ENCODE peak calls at places on chromosomes 6 and 20, in six cellular contexts. One of them, this sample, is unnamed.

GRCh38 chr6:3510617-3511016 is 53.8 kb upstream of the SLC22A23 start:
- DNase-seq in EL: no peak
- DNase-seq in astrocyte of the spinal cord: no peak
- DNase-seq in NCI-H1436 treated with DMSO at 0.1 percent for 48 hours: no peak
- DNase-seq in activated naive CD4-positive, alpha-beta T cell: no peak
- DNase-seq in frontal cortex: no peak
- DNase-seq in this sample: no peak

GRCh38 chr20:40717343-40717865 is 28.4 kb upstream of the MAFB start:
- DNase-seq in EL: no peak
- DNase-seq in activated naive CD4-positive, alpha-beta T cell: no peak
- DNase-seq in astrocyte of the spinal cord: no peak
- DNase-seq in frontal cortex: no peak
- DNase-seq in NCI-H1436 treated with DMSO at 0.1 percent for 48 hours: no peak
- DNase-seq in this sample: no peak

GRCh38 chr20:20743511-20744169 is 31.2 kb upstream of the RALGAPA2 start:
- DNase-seq in EL: no peak
- DNase-seq in activated naive CD4-positive, alpha-beta T cell: no peak
- DNase-seq in NCI-H1436 treated with DMSO at 0.1 percent for 48 hours: peak
- DNase-seq in astrocyte of the spinal cord: peak
- DNase-seq in frontal cortex: no peak
- DNase-seq in this sample: no peak

GRCh38 chr6:27882624-27883023 is 29.6 kb downstream of the OR2B2 start:
- DNase-seq in NCI-H1436 treated with DMSO at 0.1 percent for 48 hours: no peak
- DNase-seq in EL: no peak
- DNase-seq in activated naive CD4-positive, alpha-beta T cell: no peak
- DNase-seq in astrocyte of the spinal cord: peak
- DNase-seq in frontal cortex: no peak
- DNase-seq in this sample: no peak

GRCh38 chr6:141965016-141965545 is 167.6 kb upstream of the GJE1 start:
- DNase-seq in EL: no peak
- DNase-seq in astrocyte of the spinal cord: no peak
- DNase-seq in NCI-H1436 treated with DMSO at 0.1 percent for 48 hours: no peak
- DNase-seq in frontal cortex: no peak
- DNase-seq in activated naive CD4-positive, alpha-beta T cell: no peak
- DNase-seq in this sample: no peak

GRCh38 chr6:55474386-55474785 is 104.6 kb downstream of the HMGCLL1 start:
- DNase-seq in activated naive CD4-positive, alpha-beta T cell: no peak
- DNase-seq in frontal cortex: no peak
- DNase-seq in EL: peak
- DNase-seq in NCI-H1436 treated with DMSO at 0.1 percent for 48 hours: no peak
- DNase-seq in astrocyte of the spinal cord: no peak
- DNase-seq in this sample: no peak

GRCh38 chr6:3284436-3284876 is 25.7 kb downstream of the PSMG4 start:
- DNase-seq in frontal cortex: no peak
- DNase-seq in EL: no peak
- DNase-seq in astrocyte of the spinal cord: no peak
- DNase-seq in activated naive CD4-positive, alpha-beta T cell: no peak
- DNase-seq in NCI-H1436 treated with DMSO at 0.1 percent for 48 hours: no peak
- DNase-seq in this sample: no peak

GRCh38 chr6:37160922-37161778 is 8.8 kb upstream of the PIM1 start:
- DNase-seq in EL: peak
- DNase-seq in frontal cortex: no peak
- DNase-seq in activated naive CD4-positive, alpha-beta T cell: no peak
- DNase-seq in NCI-H1436 treated with DMSO at 0.1 percent for 48 hours: no peak
- DNase-seq in astrocyte of the spinal cord: peak
- DNase-seq in this sample: no peak

GRCh38 chr6:100202417-100203194 is 208.6 kb upstream of the MCHR2 start:
- DNase-seq in frontal cortex: no peak
- DNase-seq in NCI-H1436 treated with DMSO at 0.1 percent for 48 hours: no peak
- DNase-seq in EL: peak
- DNase-seq in activated naive CD4-positive, alpha-beta T cell: no peak
- DNase-seq in astrocyte of the spinal cord: peak
- DNase-seq in this sample: no peak

GRCh38 chr6:33279971-33280511 is 3.1 kb downstream of the B3GALT4 start:
- DNase-seq in EL: peak
- DNase-seq in astrocyte of the spinal cord: peak
- DNase-seq in frontal cortex: no peak
- DNase-seq in activated naive CD4-positive, alpha-beta T cell: no peak
- DNase-seq in NCI-H1436 treated with DMSO at 0.1 percent for 48 hours: no peak
- DNase-seq in this sample: no peak

GRCh38 chr6:15661815-15662245 is 998 bp downstream of the DTNBP1 start:
- DNase-seq in frontal cortex: no peak
- DNase-seq in astrocyte of the spinal cord: no peak
- DNase-seq in NCI-H1436 treated with DMSO at 0.1 percent for 48 hours: no peak
- DNase-seq in activated naive CD4-positive, alpha-beta T cell: no peak
- DNase-seq in EL: no peak
- DNase-seq in this sample: no peak

This sample was measured in effector memory CD8-positive, alpha-beta T cell.